ENCODE peak calls at places on chromosomes 2 and 18, in nine cellular contexts. M, O, V, T, Y, K, N, L and S are unnamed samples.

GRCh38 chr18:7325126-7325430 is 94.2 kb downstream of the LRRC30 start:
- DNase-seq in M (no peak), O (no peak), V (no peak), T (no peak), Y (no peak), K (peak), N (no peak), L (no peak), S (no peak)

GRCh38 chr2:228329279-228329678 is 147.8 kb upstream of the SPHKAP start:
- DNase-seq in M (no peak), O (no peak), V (no peak), T (no peak), Y (no peak), K (no peak), N (no peak), L (no peak), S (no peak)

GRCh38 chr2:179558010-179558911 is 293.6 kb upstream of the SESTD1 start:
- DNase-seq in M (no peak), O (no peak), V (no peak), T (no peak), Y (no peak), K (no peak), N (no peak), L (no peak), S (no peak)

GRCh38 chr2:190553254-190553653 is 18.7 kb upstream of the NEMP2 start:
- DNase-seq in M (no peak), O (no peak), V (no peak), T (no peak), Y (no peak), K (no peak), N (no peak), L (no peak), S (no peak)

GRCh38 chr2:231546014-231546413 is 15.8 kb upstream of the NMUR1 start:
- DNase-seq in M (no peak), O (no peak), V (no peak), T (no peak), Y (no peak), K (no peak), N (no peak), L (no peak), S (no peak)

GRCh38 chr2:219434718-219435525 is at the start of gene SPEG:
- DNase-seq in M (no peak), O (no peak), V (no peak), T (peak), Y (no peak), K (no peak), N (no peak), L (no peak), S (no peak)

GRCh38 chr2:26034597-26035067 is 748 bp downstream of the RAB10 start:
- DNase-seq in M (no peak), O (no peak), V (no peak), T (no peak), Y (peak), K (peak), N (no peak), L (no peak), S (no peak)

GRCh38 chr2:152097291-152098032 is 1.4 kb downstream of the CACNB4 start:
- DNase-seq in M (peak), O (no peak), V (no peak), T (no peak), Y (peak), K (peak), N (peak), L (no peak), S (no peak)

GRCh38 chr18:54388203-54389142 is 30.8 kb downstream of the C18orf54 start:
- DNase-seq in M (peak), O (no peak), V (no peak), T (no peak), Y (peak), K (peak), N (peak), L (no peak), S (no peak)

GRCh38 chr2:190334479-190335224 is 8.7 kb upstream of the INPP1 start:
- DNase-seq in M (no peak), O (no peak), V (no peak), T (no peak), Y (no peak), K (peak), N (no peak), L (no peak), S (no peak)

GRCh38 chr2:218881744-218882462 is 1.3 kb downstream of the WNT10A start:
- DNase-seq in M (no peak), O (no peak), V (no peak), T (no peak), Y (no peak), K (no peak), N (peak), L (no peak), S (no peak)

GRCh38 chr2:28577796-28578680 is 82.2 kb downstream of the PLB1 start:
- DNase-seq in M (no peak), O (no peak), V (no peak), T (peak), Y (no peak), K (no peak), N (no peak), L (no peak), S (no peak)

GRCh38 chr18:60675801-60676200 is 303.2 kb upstream of the MC4R start:
- DNase-seq in M (no peak), O (no peak), V (no peak), T (no peak), Y (no peak), K (no peak), N (no peak), L (no peak), S (no peak)

GRCh38 chr2:1784986-1785617 is 40.8 kb upstream of the PXDN start:
- DNase-seq in M (no peak), O (no peak), V (no peak), T (no peak), Y (no peak), K (no peak), N (no peak), L (no peak), S (no peak)

GRCh38 chr2:195779491-195779890 is 122.5 kb downstream of the SLC39A10 start:
- DNase-seq in M (peak), O (no peak), V (no peak), T (no peak), Y (peak), K (peak), N (no peak), L (no peak), S (no peak)

GRCh38 chr2:1754461-1755170 is 10.3 kb upstream of the PXDN start:
- DNase-seq in M (no peak), O (no peak), V (no peak), T (no peak), Y (no peak), K (no peak), N (no peak), L (no peak), S (no peak)

GRCh38 chr18:73948497-73948896 is 199.1 kb downstream of the FBXO15 start:
- DNase-seq in M (peak), O (no peak), V (no peak), T (no peak), Y (no peak), K (peak), N (no peak), L (peak), S (no peak)

GRCh38 chr2:235458839-235459273 is 35.0 kb upstream of the AGAP1 start:
- DNase-seq in M (peak), O (no peak), V (no peak), T (no peak), Y (no peak), K (peak), N (peak), L (no peak), S (no peak)